ENCODE peak calls at places on chromosomes 2 and 18, in four cellular contexts. V is A549, H is K562, B is HepG2. I is an unnamed sample.

GRCh38 chr2:163604941-163605555 is 130.8 kb downstream of the FIGN start:
- DNase-seq in V (no peak), H (no peak), B (no peak), I (no peak)

GRCh38 chr2:41495050-41495449 is 552.8 kb upstream of the PKDCC start:
- DNase-seq in V (peak), H (no peak), B (no peak), I (no peak)

GRCh38 chr2:38446972-38447561 is 70.0 kb upstream of the ATL2 start:
- DNase-seq in V (no peak), H (no peak), B (no peak), I (no peak)

GRCh38 chr2:216829533-216829932 is 30.3 kb downstream of the TNP1 start:
- DNase-seq in V (no peak), H (no peak), B (no peak), I (no peak)

GRCh38 chr18:29378739-29379138 is 1201.8 kb upstream of the CDH2 start:
- DNase-seq in V (no peak), H (no peak), B (no peak), I (no peak)

GRCh38 chr2:60884795-60885194 is 3.4 kb downstream of the REL start:
- DNase-seq in V (no peak), H (no peak), B (no peak), I (no peak)

GRCh38 chr2:235722869-235723268 is 229.0 kb downstream of the AGAP1 start:
- DNase-seq in V (no peak), H (no peak), B (no peak), I (no peak)

GRCh38 chr2:101559576-101559975 is 84.7 kb upstream of the RFX8 start:
- DNase-seq in V (no peak), H (no peak), B (no peak), I (no peak)

GRCh38 chr18:57135705-57136104 is 11.2 kb upstream of the BOD1L2 start:
- DNase-seq in V (no peak), H (peak), B (no peak), I (no peak)

GRCh38 chr18:57128229-57128911 is 18.5 kb upstream of the BOD1L2 start:
- DNase-seq in V (no peak), H (no peak), B (no peak), I (no peak)

GRCh38 chr18:57134564-57135211 is 12.2 kb upstream of the BOD1L2 start:
- DNase-seq in V (no peak), H (no peak), B (no peak), I (no peak)

DNA sequence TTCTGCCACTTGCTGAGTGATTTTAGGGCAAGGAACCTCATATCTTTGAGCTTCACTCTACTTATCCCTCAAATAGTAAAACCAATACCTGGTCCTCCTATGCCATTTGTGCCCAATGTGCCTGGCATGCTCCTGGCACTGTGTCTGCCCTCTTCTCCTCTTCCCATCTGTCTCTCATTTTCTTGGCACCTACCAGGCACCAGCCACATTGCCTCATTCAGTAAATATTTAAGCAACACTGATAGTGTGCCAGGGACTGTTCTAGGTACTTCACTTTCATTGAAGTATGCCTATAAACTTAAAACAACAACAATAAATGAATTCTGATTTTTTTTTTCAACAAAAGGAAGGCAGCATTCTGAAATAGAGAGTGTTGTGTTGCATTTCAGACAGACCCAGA is 15.1 kb upstream of the BOD1L2 start:
- DNase-seq in V (no peak), H (no peak), B (no peak), I (no peak)
- TF ChIP-seq SMC3 in V (no peak), H (no peak), B (no peak), I (no peak)

DNA sequence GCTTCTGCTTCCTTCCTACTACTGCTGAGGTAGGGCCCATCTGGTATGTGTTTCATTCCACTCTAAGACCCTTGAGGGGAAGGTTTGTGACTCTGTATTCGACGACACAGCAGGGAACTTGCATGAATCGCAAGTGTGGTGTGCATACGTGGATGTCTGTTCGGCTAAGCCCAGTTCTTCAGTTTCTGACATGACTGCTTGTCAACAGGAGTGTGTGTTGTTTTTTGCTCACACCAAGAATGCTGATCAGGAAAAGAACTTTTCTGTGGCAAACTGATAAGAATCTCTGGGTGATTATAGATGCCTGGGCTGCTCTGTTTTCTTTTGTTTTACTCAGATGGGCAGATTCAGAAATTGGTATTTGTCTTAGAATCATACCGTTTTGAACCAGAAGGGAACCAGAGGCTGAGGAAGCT is 22.0 kb downstream of the TNFRSF11A start:
- DNase-seq in V (no peak), H (no peak), B (no peak), I (no peak)
- TF ChIP-seq MYC in V (no peak), H (no peak), B (no peak), I (no peak)

DNA sequence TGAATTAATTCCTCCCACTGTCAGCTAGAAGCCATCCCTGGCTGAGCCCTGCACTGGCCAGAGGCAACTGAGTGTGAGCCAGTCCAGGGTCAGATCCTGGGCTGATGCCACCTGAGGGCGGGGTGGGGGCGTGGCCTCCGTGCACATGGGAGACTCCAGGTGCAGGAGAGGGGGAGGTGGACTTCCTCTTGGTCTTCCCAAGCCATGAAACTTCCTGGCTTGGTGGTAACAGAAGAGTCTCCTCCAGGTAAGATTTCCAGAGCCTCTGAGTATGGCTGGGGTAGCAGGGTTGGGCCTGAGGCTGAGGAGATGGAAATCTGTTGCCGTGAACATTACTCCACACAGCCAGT is 462 bp upstream of the RAB17 start:
- DNase-seq in V (no peak), H (no peak), B (peak), I (no peak)
- TF ChIP-seq SMC3 in V (no peak), H (no peak), B (no peak), I (no peak)

DNA sequence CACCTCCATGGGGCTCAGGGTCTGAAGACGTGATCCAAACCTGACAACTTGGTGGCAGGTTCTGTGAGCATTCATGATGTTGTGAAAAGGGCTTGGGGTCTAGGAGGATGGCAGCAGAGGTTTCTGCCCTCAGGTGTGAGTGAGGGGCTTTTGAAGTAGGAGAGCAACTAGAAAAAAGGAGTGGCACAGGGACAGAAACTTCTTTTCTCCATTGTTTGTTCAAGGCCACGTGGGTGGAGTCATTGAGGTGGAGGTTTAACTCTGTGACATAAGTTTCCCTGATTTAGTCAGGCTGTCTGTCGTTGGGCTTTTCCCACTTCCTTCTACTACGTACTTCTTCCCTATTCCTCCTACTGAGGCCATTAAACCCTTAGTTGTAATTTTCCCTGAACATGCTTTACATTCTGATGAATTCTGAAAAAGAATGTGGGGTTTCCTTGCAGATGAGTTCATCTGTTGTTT is 13.1 kb downstream of the CFLAR start:
- DNase-seq in V (peak), H (no peak), B (peak), I (no peak)
- TF ChIP-seq MYC in V (peak), H (no peak), B (no peak), I (no peak)

GRCh38 chr2:99638791-99639190 is 149.0 kb upstream of the REV1 start:
- DNase-seq in V (no peak), H (no peak), B (no peak), I (no peak)

GRCh38 chr2:99634234-99634633 is 144.4 kb upstream of the REV1 start:
- DNase-seq in V (no peak), H (no peak), B (no peak), I (no peak)

GRCh38 chr2:99636432-99637034 is 146.7 kb upstream of the REV1 start:
- DNase-seq in V (no peak), H (no peak), B (no peak), I (no peak)

GRCh38 chr2:99635710-99636431 is 146.1 kb upstream of the REV1 start:
- DNase-seq in V (no peak), H (no peak), B (no peak), I (no peak)

GRCh38 chr2:99637157-99637697 is 147.4 kb upstream of the REV1 start:
- DNase-seq in V (no peak), H (no peak), B (no peak), I (no peak)
- TF ChIP-seq SMC3 in V (no peak), H (no peak), B (no peak), I (no peak)

GRCh38 chr18:46679846-46680598 is 23.0 kb upstream of the LOXHD1 start:
- DNase-seq in V (no peak), H (no peak), B (no peak), I (no peak)

GRCh38 chr18:46678785-46679404 is 21.9 kb upstream of the LOXHD1 start:
- DNase-seq in V (no peak), H (no peak), B (no peak), I (no peak)

GRCh38 chr18:46677609-46678470 is 20.8 kb upstream of the LOXHD1 start:
- DNase-seq in V (peak), H (no peak), B (no peak), I (no peak)

GRCh38 chr18:46675112-46675511 is 18.1 kb upstream of the LOXHD1 start:
- DNase-seq in V (no peak), H (no peak), B (no peak), I (no peak)

GRCh38 chr18:46676162-46676830 is 19.3 kb upstream of the LOXHD1 start:
- DNase-seq in V (peak), H (no peak), B (no peak), I (no peak)
- TF ChIP-seq MYC in V (no peak), H (no peak), B (no peak), I (no peak)

GRCh38 chr2:240640939-240641338 is 15.7 kb downstream of the GPR35 start:
- DNase-seq in V (peak), H (peak), B (peak), I (no peak)
- TF ChIP-seq SMC3 in V (peak), H (no peak), B (peak), I (no peak)

GRCh38 chr2:180061085-180061484 is 54.0 kb upstream of the CWC22 start:
- DNase-seq in V (no peak), H (no peak), B (no peak), I (no peak)

GRCh38 chr2:180058993-180059392 is 51.9 kb upstream of the CWC22 start:
- DNase-seq in V (no peak), H (no peak), B (no peak), I (no peak)

GRCh38 chr2:180057706-180058412 is 50.8 kb upstream of the CWC22 start:
- DNase-seq in V (no peak), H (no peak), B (no peak), I (no peak)

GRCh38 chr2:180062178-180062577 is 55.1 kb upstream of the CWC22 start:
- DNase-seq in V (no peak), H (no peak), B (no peak), I (no peak)

DNA sequence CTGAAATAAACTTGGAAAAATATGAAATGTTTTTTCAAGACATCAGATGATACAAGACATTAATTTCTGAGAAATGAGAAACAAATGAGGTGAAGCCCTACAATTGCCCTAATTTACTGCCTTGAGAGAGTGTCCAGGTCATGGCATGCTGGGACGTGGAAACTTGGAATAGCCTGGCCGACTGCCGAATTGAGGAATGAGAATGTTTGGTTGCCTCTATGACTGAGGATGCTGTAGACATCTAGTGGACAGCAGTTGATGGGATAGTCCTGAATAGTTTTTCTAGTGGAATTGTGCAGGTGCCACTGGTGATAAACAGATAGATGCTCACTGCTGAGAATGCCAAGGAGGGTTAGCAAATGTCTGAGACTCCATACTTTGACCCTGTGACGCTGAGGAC is 56.4 kb upstream of the CWC22 start:
- DNase-seq in V (no peak), H (no peak), B (no peak), I (no peak)
- TF ChIP-seq MYC in V (no peak), H (no peak), B (no peak), I (no peak)